ENCODE peak calls at places on chromosomes 6 and 20, in six cellular contexts. Y is psoas muscle; Q is CD8-positive, alpha-beta T cell; T is endothelial cell of umbilical vein; B is colonic mucosa; F is HFF-Myc. E is an unnamed sample.

GRCh38 chr6:144758602-144759001 is 473.5 kb downstream of the UTRN start:
- DNase-seq in T (peak; percentile 30), Q (no peak), F (no peak), Y (no peak), B (no peak), E (no peak)

GRCh38 chr6:15516923-15517560 is 145.8 kb downstream of the DTNBP1 start:
- DNase-seq in F (no peak), T (no peak), Q (no peak), B (no peak), Y (no peak), E (no peak)

GRCh38 chr6:3724451-3725144 is 26.9 kb downstream of the PXDC1 start:
- DNase-seq in F (no peak), Q (no peak), T (no peak), B (no peak), Y (no peak), E (no peak)

GRCh38 chr6:42627044-42627443 is 63.2 kb downstream of the UBR2 start:
- DNase-seq in F (no peak), T (no peak), Y (no peak), B (no peak), Q (no peak), E (no peak)

GRCh38 chr6:37807656-37808055 is 11.9 kb upstream of the ZFAND3 start:
- DNase-seq in Q (no peak), F (no peak), T (no peak), Y (peak; percentile 35), B (no peak), E (no peak)

GRCh38 chr6:151388997-151389639 is 2.2 kb downstream of the ZBTB2 start:
- DNase-seq in B (no peak), T (no peak), Q (no peak), Y (no peak), F (no peak), E (no peak)

GRCh38 chr6:85580104-85580877 is 13.4 kb downstream of the SNX14 start:
- DNase-seq in Q (no peak), T (no peak), F (no peak), B (peak; percentile 22), Y (no peak), E (no peak)

GRCh38 chr6:127176175-127176574 is 57.7 kb downstream of the RSPO3 start:
- DNase-seq in Y (no peak), F (no peak), T (peak; percentile 83), Q (no peak), B (no peak), E (no peak)

GRCh38 chr20:57200882-57201723 is 65.3 kb downstream of the BMP7 start:
- DNase-seq in B (no peak), T (no peak), Q (no peak), Y (no peak), F (no peak), E (no peak)

GRCh38 chr6:170029416-170030283 is 261.2 kb downstream of the DLL1 start:
- DNase-seq in Y (no peak), F (no peak), T (no peak), B (no peak), Q (no peak), E (no peak)

GRCh38 chr6:44730771-44731391 is 343.4 kb downstream of the CDC5L start:
- DNase-seq in T (no peak), Y (no peak), B (no peak), Q (no peak), F (peak; percentile 37), E (peak; percentile 53)

GRCh38 chr6:4371207-4371921 is 236.0 kb upstream of the ECI2 start:
- DNase-seq in Q (no peak), B (no peak), Y (peak; percentile 67), T (peak; percentile 18), F (no peak), E (no peak)

GRCh38 chr20:32210206-32210605 is 2.5 kb downstream of the POFUT1 start:
- DNase-seq in Q (no peak), F (no peak), T (no peak), B (no peak), Y (no peak), E (no peak)

GRCh38 chr6:122476131-122476530 is 4.5 kb upstream of the SERINC1 start:
- DNase-seq in T (peak; percentile 42), Q (no peak), F (no peak), B (no peak), Y (no peak), E (no peak)

GRCh38 chr6:44333273-44333919 is 9.1 kb upstream of the SPATS1 start:
- DNase-seq in Q (no peak), Y (no peak), F (no peak), B (no peak), T (no peak), E (no peak)

GRCh38 chr6:160147146-160147536 is 25.5 kb downstream of the SLC22A1 start:
- DNase-seq in Q (no peak), B (no peak), F (no peak), Y (no peak), T (no peak), E (no peak)

GRCh38 chr6:32149932-32150920 is 1.5 kb downstream of the PRRT1 start:
- DNase-seq in B (no peak), T (no peak), F (no peak), Y (no peak), Q (no peak), E (no peak)

GRCh38 chr6:169162249-169162967 is 91.2 kb downstream of the THBS2 start:
- DNase-seq in B (no peak), F (no peak), T (no peak), Y (no peak), Q (no peak), E (no peak)

GRCh38 chr20:46789339-46789984 is 80.0 kb downstream of the SLC2A10 start:
- DNase-seq in T (no peak), F (no peak), B (no peak), Y (no peak), Q (no peak), E (no peak)

GRCh38 chr6:156434049-156434794 is 343.0 kb upstream of the ARID1B start:
- DNase-seq in Y (no peak), T (no peak), Q (no peak), B (no peak), F (no peak), E (no peak)

GRCh38 chr6:110359554-110359953 is 1.4 kb upstream of the METTL24 start:
- DNase-seq in T (no peak), Y (no peak), F (no peak), Q (no peak), B (no peak), E (no peak)

GRCh38 chr6:4598384-4598783 is 177.8 kb upstream of the CDYL start:
- DNase-seq in Q (no peak), T (peak; percentile 55), F (no peak), Y (no peak), B (no peak), E (no peak)

GRCh38 chr20:58822175-58822574 is 28.5 kb downstream of the GNAS-AS1 start:
- DNase-seq in F (no peak), Q (no peak), Y (no peak), B (no peak), T (no peak), E (no peak)

GRCh38 chr20:62970307-62971210 is 18.1 kb downstream of the SLC17A9 start:
- DNase-seq in F (no peak), Q (no peak), Y (no peak), B (no peak), T (no peak), E (no peak)

GRCh38 chr6:50113114-50113857 is 63.6 kb upstream of the DEFB112 start:
- DNase-seq in B (no peak), Q (no peak), F (no peak), T (no peak), Y (no peak), E (no peak)

GRCh38 chr6:160360955-160361354 is 12.8 kb downstream of the SLC22A3 start:
- DNase-seq in Y (no peak), T (no peak), Q (no peak), B (no peak), F (no peak), E (no peak)

DNA sequence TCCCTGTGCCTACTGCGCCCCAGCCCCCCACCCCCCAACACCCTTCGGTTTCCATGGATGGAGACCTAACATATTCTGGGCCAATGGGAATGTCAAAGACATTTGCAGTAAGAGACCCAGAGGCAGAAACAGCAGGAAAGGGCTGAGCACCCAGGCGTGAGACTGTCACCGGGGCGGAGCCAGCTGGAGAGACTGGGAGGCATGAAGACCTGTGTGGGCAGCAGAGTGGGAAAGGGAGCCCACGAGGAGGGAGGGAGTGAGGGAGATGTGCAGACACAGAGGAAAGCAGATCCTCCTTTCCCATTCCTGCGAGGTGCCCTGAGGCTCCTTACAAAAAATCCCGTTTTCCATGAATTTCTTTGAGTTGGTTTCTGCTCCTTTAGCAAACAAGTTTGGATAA is 150.2 kb downstream of the FOXC1 start:
- DNase-seq in Y (no peak), B (no peak), F (no peak), Q (no peak), T (no peak), E (no peak)
- TF ChIP-seq CTCF in Y (no peak), B (no peak), F (no peak), Q (no peak), T (no peak), E (no peak)

GRCh38 chr6:36028088-36028886 is 679 bp downstream of the MAPK14 start:
- DNase-seq in Y (peak; percentile 52), F (no peak), Q (peak; percentile 50), T (peak; percentile 38), B (peak; percentile 52), E (no peak)
- TF ChIP-seq CTCF in Y (no peak), F (no peak), Q (no peak), T (no peak), B (no peak), E (no peak)

DNA sequence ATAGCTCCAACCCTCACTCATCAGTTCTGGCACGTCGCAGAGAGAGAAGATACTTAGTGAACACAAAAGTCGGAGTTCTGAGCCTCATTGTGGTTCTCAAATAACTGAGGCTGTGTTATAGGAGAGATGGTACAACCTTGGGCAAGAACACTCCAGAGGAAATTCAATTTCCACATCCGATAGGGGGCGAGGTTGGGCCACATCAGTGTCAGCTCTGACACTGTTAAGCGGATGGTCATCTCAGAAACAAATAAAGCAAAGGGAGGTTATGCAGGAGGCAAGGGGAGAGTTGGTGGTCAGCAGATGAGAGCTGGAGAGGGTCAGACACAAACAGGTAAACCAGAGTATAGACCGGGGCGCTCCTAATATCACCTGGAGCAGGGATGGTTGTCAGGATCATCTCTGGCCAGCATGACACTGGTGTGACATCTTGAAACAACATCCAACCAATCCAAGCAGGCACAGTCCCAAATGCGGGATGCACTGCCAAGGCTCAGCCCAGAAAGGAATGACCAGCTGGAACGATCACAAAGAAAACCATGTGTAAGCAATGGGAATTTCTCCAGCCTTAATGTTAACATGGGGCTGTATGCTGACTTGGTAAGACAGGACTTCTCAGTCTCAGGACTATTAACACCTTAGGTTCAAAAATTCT is 331.8 kb downstream of the HACE1 start:
- DNase-seq in Y (no peak), T (no peak), F (no peak), Q (no peak), B (peak; percentile 52), E (peak; percentile 26)
- TF ChIP-seq CTCF in Y (no peak), T (peak; percentile 13), F (peak; percentile 29), Q (no peak), B (peak; percentile 23), E (peak; percentile 37)

DNA sequence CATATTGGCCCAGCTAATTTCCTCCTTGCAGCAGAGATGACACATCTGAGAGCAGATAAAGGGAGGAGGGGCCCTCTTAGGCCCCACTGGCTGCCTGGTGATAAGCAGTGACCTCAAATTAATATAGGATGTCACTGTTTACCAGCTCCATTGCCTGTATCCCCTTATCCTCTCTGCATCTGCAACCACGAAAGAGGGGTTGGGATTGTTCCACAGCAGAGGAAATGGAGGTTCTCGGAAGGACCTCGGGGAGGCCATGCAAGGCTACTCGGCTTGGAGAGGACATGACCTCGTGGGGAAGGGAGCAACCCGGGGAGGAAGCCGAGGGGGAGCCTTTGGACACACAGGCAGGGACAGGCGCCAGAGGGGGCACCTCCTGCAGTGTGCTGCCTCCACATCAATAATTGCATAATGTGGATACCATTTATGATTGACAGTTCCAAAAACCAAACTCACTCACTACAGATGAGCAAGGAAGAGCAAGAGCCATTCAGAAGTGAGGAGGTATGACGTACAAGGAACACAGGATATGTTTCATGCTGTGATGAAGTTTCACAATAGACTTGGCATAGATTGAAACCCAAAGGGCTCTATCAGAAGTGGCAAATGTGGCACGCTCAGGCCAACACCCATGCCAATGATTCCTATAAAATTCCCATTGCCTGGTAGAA is 177.2 kb upstream of the RNF24 start:
- DNase-seq in F (no peak), T (no peak), B (no peak), Q (no peak), Y (no peak), E (no peak)
- TF ChIP-seq CTCF in F (no peak), T (no peak), B (no peak), Q (no peak), Y (no peak), E (no peak)

E was measured in astrocyte of the cerebellum.